ENCODE peak calls at places on chromosomes 6 and 20, in eight cellular contexts. C, M, H, L, F, O, N and A are unnamed samples.

GRCh38 chr6:106788761-106789160 is 159.4 kb downstream of the QRSL1 start:
- DNase-seq in C (no peak), M (no peak), H (no peak), L (no peak), F (no peak), O (no peak), N (no peak), A (no peak)

GRCh38 chr6:138594042-138594636 is 94.8 kb upstream of the NHSL1 start:
- DNase-seq in C (no peak), M (no peak), H (no peak), L (no peak), F (no peak), O (no peak), N (no peak), A (no peak)

GRCh38 chr6:18280084-18280483 is 15.8 kb upstream of the DEK start:
- DNase-seq in C (no peak), M (no peak), H (no peak), L (no peak), F (no peak), O (no peak), N (no peak), A (no peak)

GRCh38 chr6:5522147-5522546 is 260.8 kb downstream of the FARS2 start:
- DNase-seq in C (no peak), M (no peak), H (no peak), L (no peak), F (no peak), O (no peak), N (no peak), A (no peak)

GRCh38 chr6:15442467-15442866 is 196.6 kb downstream of the JARID2 start:
- DNase-seq in C (no peak), M (no peak), H (no peak), L (no peak), F (no peak), O (no peak), N (no peak), A (no peak)

GRCh38 chr6:78999737-79000136 is 78.3 kb downstream of the PHIP start:
- DNase-seq in C (no peak), M (no peak), H (no peak), L (no peak), F (no peak), O (no peak), N (no peak), A (no peak)

GRCh38 chr6:44258325-44258863 is 1.1 kb upstream of the SLC35B2 start:
- DNase-seq in C (no peak), M (no peak), H (no peak), L (no peak), F (no peak), O (no peak), N (peak; percentile 41), A (no peak)

GRCh38 chr20:57869951-57870315 is 160.1 kb upstream of the PMEPA1 start:
- DNase-seq in C (no peak), M (no peak), H (no peak), L (no peak), F (no peak), O (no peak), N (no peak), A (no peak)

GRCh38 chr20:40506567-40506966 is 182.5 kb downstream of the MAFB start:
- DNase-seq in C (peak; percentile 37), M (peak; percentile 89), H (peak; percentile 90), L (peak; percentile 40), F (peak; percentile 99), O (peak; percentile 84), N (peak; percentile 30), A (peak; percentile 73)

GRCh38 chr6:164322533-164322932 is 908.0 kb downstream of the QKI start:
- DNase-seq in C (no peak), M (no peak), H (no peak), L (no peak), F (no peak), O (no peak), N (no peak), A (no peak)

GRCh38 chr20:4017051-4017702 is 1.8 kb upstream of the RNF24 start:
- DNase-seq in C (no peak), M (no peak), H (no peak), L (no peak), F (no peak), O (no peak), N (no peak), A (no peak)
- TF ChIP-seq POLR2A in C (no peak), M (no peak), H (no peak), L (no peak), F (no peak), O (no peak), N (no peak), A (no peak)

DNA sequence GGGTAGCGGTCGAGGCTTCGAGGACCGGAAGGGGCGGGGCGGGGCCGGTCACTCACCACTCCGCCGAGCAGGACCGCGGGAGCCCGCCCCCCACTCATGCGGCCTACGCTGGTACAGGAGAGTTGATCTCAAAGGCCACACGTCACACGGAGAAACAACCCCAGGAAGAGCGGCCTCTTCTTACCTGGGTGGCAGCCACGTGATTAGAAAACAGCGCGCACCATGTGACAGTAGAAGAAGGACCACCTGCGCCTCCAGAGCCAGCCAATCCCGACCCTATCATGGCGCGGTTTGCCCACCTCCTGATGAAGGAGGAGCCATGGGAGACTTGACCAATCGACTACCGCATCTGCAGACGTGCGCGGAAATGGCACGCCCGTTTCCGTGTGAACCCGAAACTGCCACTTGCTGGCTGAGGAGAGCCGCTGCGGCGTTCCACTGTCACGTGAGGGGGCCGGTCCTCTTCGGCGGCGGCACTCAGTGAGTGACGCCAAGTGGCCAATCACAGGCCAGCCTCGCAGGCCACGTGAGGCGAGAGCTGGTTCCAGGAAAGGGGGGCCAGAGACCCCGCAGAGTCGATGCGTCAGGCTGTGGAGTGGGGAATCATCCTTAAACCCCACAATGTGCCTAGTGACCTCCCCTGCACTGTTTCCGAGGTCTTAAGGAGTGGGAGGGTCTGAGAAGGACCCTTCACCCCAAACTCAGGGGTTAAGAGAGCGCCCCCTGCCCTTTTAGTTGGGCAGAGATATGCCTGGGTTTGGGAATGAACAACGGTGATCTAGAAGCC is at the start of gene CUTA:
- DNase-seq in C (peak; percentile 100), M (peak; percentile 100), H (peak; percentile 100), L (peak; percentile 100), F (peak; percentile 100), O (peak; percentile 100), N (peak; percentile 99), A (peak; percentile 95)
- TF ChIP-seq POLR2A in C (peak; percentile 78), M (no peak), H (peak; percentile 74), L (peak; percentile 72), F (peak; percentile 8), O (peak; percentile 59), N (peak; percentile 97), A (no peak)

DNA sequence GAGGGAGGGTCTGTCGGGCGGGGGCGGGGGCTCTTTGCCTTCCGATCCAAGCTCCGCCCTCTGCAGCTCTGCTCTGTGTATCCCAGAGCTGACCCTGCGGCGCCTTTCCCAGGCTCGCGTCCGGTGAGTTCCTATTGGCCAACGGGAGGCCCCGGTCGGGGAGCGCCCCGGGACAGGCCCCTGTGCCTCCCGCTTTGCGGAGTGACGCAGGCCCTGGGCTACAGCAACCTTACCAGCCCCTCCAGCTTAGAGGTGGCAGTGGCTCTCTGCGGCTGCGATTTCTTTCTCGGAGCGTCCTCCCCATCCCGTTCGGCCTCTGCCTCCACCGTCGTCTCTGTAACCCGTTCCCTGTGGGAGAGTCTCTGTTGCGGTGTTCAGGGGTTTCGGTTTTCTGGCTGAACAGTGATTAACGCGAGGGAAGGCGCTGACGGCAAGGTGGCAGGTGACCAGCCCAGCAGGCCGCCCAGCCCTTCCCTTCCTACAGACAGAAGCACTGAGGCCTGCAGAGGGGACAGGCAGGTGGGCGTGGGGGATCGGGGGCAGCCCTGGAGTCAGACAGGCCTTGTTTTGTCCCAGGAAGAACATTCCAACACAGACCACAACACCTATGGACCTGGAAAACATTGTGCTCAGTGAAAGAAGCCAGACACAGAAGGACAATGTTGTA is 18.1 kb upstream of the CEBPB start:
- DNase-seq in C (peak; percentile 97), M (peak; percentile 95), H (peak; percentile 94), L (peak; percentile 67), F (peak; percentile 96), O (peak; percentile 82), N (peak; percentile 90), A (no peak)
- TF ChIP-seq POLR2A in C (peak; percentile 95), M (no peak), H (peak; percentile 93), L (peak; percentile 65), F (no peak), O (peak; percentile 82), N (peak; percentile 76), A (peak; percentile 34)

GRCh38 chr6:169212897-169213813 is 40.5 kb downstream of the THBS2 start:
- DNase-seq in C (peak; percentile 68), M (peak; percentile 97), H (peak; percentile 94), L (peak; percentile 84), F (peak; percentile 97), O (peak; percentile 73), N (peak; percentile 92), A (peak; percentile 84)
- TF ChIP-seq POLR2A in C (no peak), M (no peak), H (peak; percentile 69), L (peak; percentile 46), F (no peak), O (no peak), N (peak; percentile 27), A (no peak)

DNA sequence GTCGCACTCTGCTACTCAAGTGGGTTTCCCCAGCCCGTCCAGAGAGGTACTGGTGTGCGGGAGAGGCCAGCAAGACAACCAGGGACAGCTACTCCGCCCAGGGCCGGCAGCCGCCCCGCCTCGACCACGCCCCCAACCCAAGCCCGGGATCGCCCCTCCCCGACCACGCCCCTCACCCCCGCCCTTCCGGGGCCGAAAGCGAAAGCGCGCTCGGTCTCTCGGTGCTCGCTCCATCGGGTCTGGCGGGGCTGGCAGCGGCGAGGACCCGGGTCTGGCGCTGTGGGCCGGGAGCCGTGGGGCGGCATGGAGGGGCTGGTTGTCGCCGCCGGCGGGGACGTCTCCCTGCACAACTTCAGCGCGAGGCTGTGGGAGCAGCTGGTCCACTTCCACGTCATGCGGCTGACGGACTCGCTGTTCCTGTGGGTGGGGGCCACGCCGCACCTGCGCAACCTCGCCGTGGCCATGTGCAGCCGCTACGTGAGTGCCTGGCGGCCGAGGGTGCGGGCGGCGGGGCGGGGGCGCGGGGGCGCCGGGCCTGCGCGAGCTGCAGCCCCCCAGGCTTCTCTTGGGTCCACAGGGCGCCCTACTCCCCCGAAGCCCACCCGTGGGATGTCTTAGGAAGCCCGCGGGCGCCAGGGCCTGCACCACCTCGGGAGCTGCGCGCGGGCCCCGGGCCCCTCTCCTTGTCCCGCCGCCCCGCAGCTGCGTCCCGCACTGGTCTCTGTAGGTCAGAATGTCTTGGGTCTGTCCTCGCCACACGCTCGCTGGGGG is at the start of gene PSMG4:
- DNase-seq in C (peak; percentile 84), M (peak; percentile 99), H (peak; percentile 94), L (peak; percentile 93), F (peak; percentile 99), O (peak; percentile 93), N (peak; percentile 97), A (peak; percentile 93)
- TF ChIP-seq POLR2A in C (peak; percentile 79), M (no peak), H (peak; percentile 50), L (peak; percentile 43), F (no peak), O (peak; percentile 84), N (peak; percentile 32), A (peak; percentile 65)

DNA sequence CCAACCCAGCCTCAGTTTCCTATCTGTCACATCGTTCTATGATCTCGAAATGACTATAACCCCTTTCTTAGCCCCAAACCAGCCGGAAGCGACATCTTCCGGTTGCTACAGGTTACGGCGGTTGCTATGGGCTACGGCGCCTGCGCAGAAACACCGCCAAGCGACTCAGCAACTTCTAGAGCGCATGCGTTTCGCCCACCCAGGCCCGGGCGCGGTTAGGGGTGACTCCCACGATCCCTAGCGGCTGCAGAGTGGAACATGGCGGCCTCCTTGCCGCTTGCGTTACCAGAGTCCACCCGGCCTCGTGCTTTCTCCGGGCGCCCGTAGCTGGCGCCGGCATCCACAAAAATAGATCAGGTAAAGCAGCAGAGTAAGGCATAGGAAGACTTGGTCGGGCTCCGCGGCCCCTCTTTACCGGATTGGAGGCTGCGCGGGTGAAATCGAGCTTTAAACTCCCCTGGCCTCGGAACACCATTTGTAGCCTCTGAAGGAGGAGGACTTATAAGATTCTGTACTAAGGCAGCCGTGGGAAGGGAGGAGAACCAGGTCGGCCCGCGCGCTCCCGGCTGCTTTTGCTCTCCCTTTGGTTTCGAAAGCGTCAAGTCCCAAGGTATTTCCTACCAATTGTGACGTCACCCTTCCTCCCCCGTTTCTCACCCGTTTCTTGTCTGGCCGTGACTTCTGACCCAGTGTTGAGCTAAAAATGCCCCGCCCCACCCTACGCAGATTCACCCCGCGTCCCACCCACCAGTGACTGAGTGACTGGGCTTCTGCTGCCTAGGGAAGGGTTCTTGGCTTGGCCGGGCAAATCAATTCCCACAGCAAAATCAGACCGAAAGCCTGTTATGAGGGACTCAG is 3.5 kb downstream of the SDCBP2 start:
- DNase-seq in C (peak; percentile 97), M (peak; percentile 99), H (peak; percentile 98), L (peak; percentile 94), F (peak; percentile 99), O (peak; percentile 96), N (peak; percentile 98), A (peak; percentile 95)
- TF ChIP-seq POLR2A in C (peak; percentile 98), M (peak; percentile 78), H (peak; percentile 96), L (peak; percentile 92), F (peak; percentile 78), O (peak; percentile 94), N (peak; percentile 95), A (peak; percentile 87)